ENCODE peak calls at places on chromosomes 5 and 9, in six cellular contexts. R is HCT116; O is CD8-positive, alpha-beta T cell; E is upper lobe of right lung; S is breast epithelium; G is adrenal gland. M is an unnamed sample.

GRCh38 chr5:10467281-10468198 is 25.9 kb downstream of the ROPN1L start:
- DNase-seq in E (no peak), R (no peak), G (no peak), O (no peak), S (no peak), M (no peak)

GRCh38 chr5:127608077-127608660 is 40.7 kb upstream of the CTXN3 start:
- DNase-seq in G (no peak), S (no peak), O (no peak), E (no peak), R (no peak), M (no peak)

GRCh38 chr5:6837519-6838110 is 124.4 kb downstream of the TENT4A start:
- DNase-seq in E (no peak), G (no peak), R (no peak), S (no peak), O (no peak), M (no peak)

GRCh38 chr9:109733690-109734089 is 46.3 kb upstream of the PALM2AKAP2 start:
- DNase-seq in R (no peak), G (no peak), S (no peak), O (no peak), E (no peak), M (no peak)

GRCh38 chr5:140331638-140332037 is 14.8 kb downstream of the HBEGF start:
- DNase-seq in S (no peak), G (no peak), E (no peak), R (no peak), O (no peak), M (no peak)

GRCh38 chr9:133003071-133003461 is 24.6 kb downstream of the GFI1B start:
- DNase-seq in E (no peak), R (no peak), G (no peak), S (peak; percentile 25), O (no peak), M (no peak)

GRCh38 chr5:172885594-172886340 is 51.7 kb downstream of the ERGIC1 start:
- DNase-seq in S (no peak), R (no peak), G (no peak), O (no peak), E (peak; percentile 79), M (no peak)

GRCh38 chr9:109918359-109919163 is 138.6 kb downstream of the PALM2AKAP2 start:
- DNase-seq in S (no peak), E (no peak), O (no peak), G (no peak), R (no peak), M (no peak)

GRCh38 chr9:131478421-131478868 is 24.3 kb upstream of the POMT1 start:
- DNase-seq in O (peak; percentile 50), E (peak; percentile 56), S (no peak), G (peak; percentile 51), R (peak; percentile 3), M (peak; percentile 52)

GRCh38 chr5:95895771-95896170 is 65.9 kb downstream of the ELL2 start:
- DNase-seq in R (no peak), E (no peak), S (no peak), O (no peak), G (no peak), M (no peak)

GRCh38 chr5:92942762-92943161 is 638.3 kb downstream of the NR2F1-AS1 start:
- DNase-seq in S (no peak), G (no peak), R (no peak), E (no peak), O (no peak), M (no peak)

GRCh38 chr5:65268520-65268919 is 213.2 kb downstream of the ADAMTS6 start:
- DNase-seq in G (no peak), E (no peak), S (no peak), R (no peak), O (no peak), M (no peak)

GRCh38 chr9:114307323-114308250 is 15.3 kb upstream of the ORM1 start:
- DNase-seq in S (peak; percentile 36), O (no peak), G (peak; percentile 4), R (no peak), E (peak; percentile 41), M (no peak)

GRCh38 chr9:95327239-95327865 is 9.8 kb upstream of the FANCC start:
- DNase-seq in R (no peak), E (no peak), S (no peak), O (no peak), G (no peak), M (no peak)
- H3K9me3 ChIP-seq in R (peaks cover 4% of the 10 kb centered on the region), E (no peaks in the 10 kb centered on the region), S (peaks cover 7% of the 10 kb centered on the region), O (no peaks in the 10 kb centered on the region), G (no peaks in the 10 kb centered on the region), M (peaks cover 3% of the 10 kb centered on the region)

GRCh38 chr5:100273846-100274580 is 261.2 kb upstream of the FAM174A start:
- DNase-seq in S (no peak), O (no peak), E (no peak), G (no peak), R (no peak), M (no peak)
- H3K9me3 ChIP-seq in S (no peaks in the 10 kb centered on the region), O (no peaks in the 10 kb centered on the region), E (no peaks in the 10 kb centered on the region), G (no peaks in the 10 kb centered on the region), R (no peaks in the 10 kb centered on the region), M (no peaks in the 10 kb centered on the region)

GRCh38 chr5:17439956-17440355 is 58.1 kb upstream of the TAF11L2 start:
- DNase-seq in G (no peak), R (no peak), S (no peak), E (no peak), O (no peak), M (no peak)

GRCh38 chr5:17440766-17441165 is 57.3 kb upstream of the TAF11L2 start:
- DNase-seq in G (no peak), R (no peak), E (no peak), S (no peak), O (no peak), M (no peak)

GRCh38 chr5:17444496-17444895 is 53.5 kb upstream of the TAF11L2 start:
- DNase-seq in S (no peak), G (no peak), R (no peak), E (no peak), O (no peak), M (no peak)

GRCh38 chr5:17443333-17444125 is 54.5 kb upstream of the TAF11L2 start:
- DNase-seq in E (peak; percentile 69), G (no peak), O (no peak), R (no peak), S (no peak), M (no peak)

DNA sequence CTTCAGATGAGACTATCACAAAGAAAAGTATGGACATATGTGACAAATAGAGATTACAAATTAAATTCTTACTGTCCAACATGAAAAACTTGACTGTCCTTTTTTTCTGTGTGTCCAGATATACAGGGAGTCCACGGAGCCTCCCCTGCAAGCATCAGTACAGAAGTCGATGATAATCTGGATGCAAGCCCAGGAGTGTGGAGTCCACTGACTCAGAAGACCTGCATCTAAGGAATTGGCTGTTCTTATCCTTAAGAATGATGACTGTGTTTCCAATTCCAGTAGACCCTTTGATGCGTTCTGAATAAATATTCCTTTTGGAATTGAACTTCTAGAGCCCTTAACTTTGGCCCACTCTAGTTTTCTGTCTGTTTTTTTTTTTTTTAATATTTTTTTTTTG is 56.7 kb upstream of the TAF11L2 start:
- DNase-seq in E (no peak), R (no peak), O (no peak), S (no peak), G (no peak), M (no peak)
- H3K9me3 ChIP-seq in E (no peaks in the 10 kb centered on the region), R (no peaks in the 10 kb centered on the region), O (no peaks in the 10 kb centered on the region), S (peaks cover 7% of the 10 kb centered on the region), G (no peaks in the 10 kb centered on the region), M (no peaks in the 10 kb centered on the region)

GRCh38 chr9:95887926-95888497 is 12.5 kb downstream of the ERCC6L2 start:
- DNase-seq in S (no peak), G (no peak), E (no peak), R (no peak), O (no peak), M (no peak)

GRCh38 chr9:95896580-95896979 is 21.1 kb downstream of the ERCC6L2 start:
- DNase-seq in S (no peak), R (no peak), E (no peak), O (no peak), G (no peak), M (no peak)

GRCh38 chr9:95891067-95891466 is 15.6 kb downstream of the ERCC6L2 start:
- DNase-seq in E (no peak), S (no peak), R (no peak), O (no peak), G (no peak), M (no peak)

GRCh38 chr9:95890594-95890993 is 15.1 kb downstream of the ERCC6L2 start:
- DNase-seq in O (no peak), G (no peak), E (no peak), R (no peak), S (no peak), M (no peak)

DNA sequence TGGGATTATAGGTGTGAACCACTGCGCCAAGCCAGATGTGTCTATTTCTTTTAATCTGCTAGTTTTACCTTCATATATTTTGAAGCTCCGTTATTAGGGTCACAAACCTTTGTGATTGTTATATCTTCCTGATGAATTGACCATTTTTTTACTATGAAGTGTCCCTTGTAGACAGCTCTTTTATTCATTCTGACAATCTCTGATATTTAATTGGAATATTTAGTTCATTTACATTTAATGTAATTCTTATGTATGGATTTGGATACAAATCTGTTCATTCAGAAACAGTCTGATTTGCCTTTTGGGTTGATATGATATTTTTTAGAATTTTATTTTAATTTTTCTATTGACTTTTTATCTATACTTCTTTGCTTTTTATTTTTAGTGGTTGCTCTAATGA is 17.2 kb downstream of the ERCC6L2 start:
- DNase-seq in R (no peak), G (no peak), O (no peak), E (no peak), S (no peak), M (no peak)
- H3K9me3 ChIP-seq in R (no peaks in the 10 kb centered on the region), G (no peaks in the 10 kb centered on the region), O (peaks cover 4% of the 10 kb centered on the region), E (no peaks in the 10 kb centered on the region), S (no peaks in the 10 kb centered on the region), M (peaks cover 2% of the 10 kb centered on the region)

DNA sequence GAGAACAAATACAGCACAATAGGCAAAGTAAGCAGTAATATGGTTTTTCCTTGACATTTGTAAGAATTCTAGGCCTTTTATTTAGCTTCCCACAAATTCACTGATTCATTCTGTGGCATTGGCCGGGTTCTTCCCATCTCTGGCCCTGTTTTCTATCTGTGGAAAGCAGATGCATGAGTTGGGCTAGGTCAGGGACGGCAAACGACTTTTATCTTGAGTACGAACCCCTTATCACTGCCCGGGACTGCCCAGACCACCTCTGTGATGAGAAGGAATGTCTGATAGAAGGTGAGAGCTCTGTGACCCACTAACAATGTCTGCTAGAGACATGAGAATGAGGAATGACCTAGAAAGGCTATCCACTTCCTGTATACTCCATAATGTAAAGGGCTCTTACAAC is 35.4 kb upstream of the ADAM19 start:
- DNase-seq in E (no peak), S (no peak), R (no peak), O (no peak), G (no peak), M (no peak)
- H3K9me3 ChIP-seq in E (no peaks in the 10 kb centered on the region), S (no peaks in the 10 kb centered on the region), R (no peaks in the 10 kb centered on the region), O (no peaks in the 10 kb centered on the region), G (no peaks in the 10 kb centered on the region), M (no peaks in the 10 kb centered on the region)

GRCh38 chr9:6793203-6793602 is 35.4 kb downstream of the KDM4C start:
- DNase-seq in S (no peak), G (no peak), O (no peak), E (no peak), R (no peak), M (no peak)

GRCh38 chr9:6794936-6795335 is 37.2 kb downstream of the KDM4C start:
- DNase-seq in O (no peak), G (no peak), R (no peak), S (no peak), E (no peak), M (no peak)
- H3K9me3 ChIP-seq in O (no peaks in the 10 kb centered on the region), G (no peaks in the 10 kb centered on the region), R (no peaks in the 10 kb centered on the region), S (no peaks in the 10 kb centered on the region), E (no peaks in the 10 kb centered on the region), M (no peaks in the 10 kb centered on the region)

M was measured in T-helper 17 cell.